ENCODE peak calls at places on chromosomes 3 and 15, in eight cellular contexts. D is iris pigment epithelial cell, C is HTR-8/SVneo, Q is DMS 273 treated with DMSO at 0.1 percent for 48 hours, S is endothelial cell of umbilical vein, N is GOT3, R is T-helper 2 cell, A is AG09309. Z is an unnamed sample.

GRCh38 chr3:50371133-50371670 is 11.9 kb upstream of the TMEM115 start:
- DNase-seq in D (no peak), C (no peak), Q (no peak), S (no peak), N (no peak), R (no peak), A (no peak), Z (no peak)

GRCh38 chr15:35327789-35328188 is 218.2 kb downstream of the DPH6 start:
- DNase-seq in D (no peak), C (no peak), Q (no peak), S (no peak), N (no peak), R (no peak), A (no peak), Z (no peak)

GRCh38 chr3:10554746-10555145 is 49.4 kb upstream of the ATP2B2 start:
- DNase-seq in D (no peak), C (no peak), Q (no peak), S (no peak), N (no peak), R (no peak), A (no peak), Z (no peak)

GRCh38 chr3:57956119-57956832 is 51.9 kb upstream of the FLNB start:
- DNase-seq in D (peak), C (no peak), Q (no peak), S (peak), N (no peak), R (no peak), A (peak), Z (no peak)

GRCh38 chr3:189961525-189962161 is 159.1 kb downstream of the P3H2 start:
- DNase-seq in D (peak), C (peak), Q (peak), S (peak), N (peak), R (peak), A (peak), Z (peak)

GRCh38 chr15:44535092-44535491 is 1.9 kb upstream of the EIF3J start:
- DNase-seq in D (no peak), C (no peak), Q (no peak), S (no peak), N (no peak), R (no peak), A (no peak), Z (no peak)

GRCh38 chr15:58738051-58738707 is 11.3 kb downstream of the ADAM10 start:
- DNase-seq in D (peak), C (no peak), Q (no peak), S (peak), N (no peak), R (no peak), A (no peak), Z (no peak)

GRCh38 chr3:51798561-51798960 is 19.5 kb upstream of the IQCF6 start:
- DNase-seq in D (no peak), C (no peak), Q (no peak), S (no peak), N (no peak), R (no peak), A (no peak), Z (no peak)

GRCh38 chr3:172279191-172279640 is 169.0 kb downstream of the GHSR start:
- DNase-seq in D (no peak), C (no peak), Q (no peak), S (no peak), N (no peak), R (no peak), A (no peak), Z (no peak)

GRCh38 chr3:50095352-50095998 is 6.8 kb downstream of the RBM5 start:
- DNase-seq in D (no peak), C (no peak), Q (no peak), S (no peak), N (no peak), R (no peak), A (no peak), Z (no peak)

GRCh38 chr15:26630857-26631256 is 142.0 kb downstream of the GABRB3 start:
- DNase-seq in D (no peak), C (no peak), Q (no peak), S (no peak), N (no peak), R (no peak), A (no peak), Z (no peak)

GRCh38 chr15:73631915-73632669 is 1.1 kb downstream of the NPTN start:
- DNase-seq in D (peak), C (peak), Q (no peak), S (peak), N (no peak), R (no peak), A (no peak), Z (no peak)

GRCh38 chr3:106943071-106943470 is 434.2 kb upstream of the CCDC54 start:
- DNase-seq in D (peak), C (no peak), Q (no peak), S (no peak), N (no peak), R (no peak), A (no peak), Z (no peak)

GRCh38 chr3:171165499-171165921 is 139.0 kb upstream of the SLC2A2 start:
- DNase-seq in D (no peak), C (no peak), Q (no peak), S (no peak), N (no peak), R (no peak), A (no peak), Z (no peak)

GRCh38 chr3:11641316-11641682 is 2.4 kb downstream of the VGLL4 start:
- DNase-seq in D (peak), C (no peak), Q (no peak), S (peak), N (no peak), R (no peak), A (no peak), Z (peak)

GRCh38 chr3:99577160-99577559 is 61.2 kb upstream of the COL8A1 start:
- DNase-seq in D (peak), C (no peak), Q (no peak), S (peak), N (no peak), R (no peak), A (no peak), Z (no peak)

GRCh38 chr15:49238342-49238741 is 68.3 kb downstream of the GALK2 start:
- DNase-seq in D (peak), C (no peak), Q (peak), S (no peak), N (no peak), R (no peak), A (peak), Z (peak)

GRCh38 chr3:12973827-12974226 is 99.4 kb downstream of the IQSEC1 start:
- DNase-seq in D (no peak), C (no peak), Q (no peak), S (no peak), N (no peak), R (no peak), A (no peak), Z (no peak)

GRCh38 chr3:193761969-193762368 is 169.0 kb downstream of the OPA1 start:
- DNase-seq in D (no peak), C (no peak), Q (no peak), S (peak), N (no peak), R (no peak), A (no peak), Z (no peak)

GRCh38 chr3:112555535-112556170 is 6.1 kb downstream of the ATG3 start:
- DNase-seq in D (no peak), C (no peak), Q (no peak), S (peak), N (no peak), R (no peak), A (no peak), Z (no peak)

GRCh38 chr15:22229971-22230815 is 149.9 kb downstream of the OR4M2 start:
- DNase-seq in D (no peak), C (no peak), Q (no peak), S (no peak), N (no peak), R (no peak), A (no peak), Z (no peak)

GRCh38 chr3:23961064-23961463 is 16.0 kb downstream of the NR1D2 start:
- DNase-seq in D (peak), C (no peak), Q (no peak), S (no peak), N (no peak), R (no peak), A (no peak), Z (no peak)

GRCh38 chr15:60044636-60045273 is 40.6 kb downstream of the FOXB1 start:
- DNase-seq in D (no peak), C (no peak), Q (no peak), S (no peak), N (no peak), R (no peak), A (no peak), Z (no peak)

GRCh38 chr3:58355174-58355573 is 22.5 kb downstream of the PXK start:
- DNase-seq in D (no peak), C (no peak), Q (no peak), S (no peak), N (no peak), R (no peak), A (no peak), Z (no peak)

GRCh38 chr3:40024526-40024925 is 215.1 kb downstream of the MYRIP start:
- DNase-seq in D (no peak), C (no peak), Q (no peak), S (no peak), N (no peak), R (no peak), A (no peak), Z (no peak)

GRCh38 chr3:36991923-36992805 is 767 bp downstream of the EPM2AIP1 start:
- DNase-seq in D (peak), C (no peak), Q (no peak), S (no peak), N (no peak), R (no peak), A (peak), Z (peak)

GRCh38 chr3:178562869-178563232 is 26.6 kb downstream of the KCNMB2 start:
- DNase-seq in D (peak), C (no peak), Q (no peak), S (peak), N (no peak), R (no peak), A (no peak), Z (peak)

GRCh38 chr3:149582395-149582794 is 75.4 kb downstream of the WWTR1 start:
- DNase-seq in D (no peak), C (no peak), Q (no peak), S (no peak), N (no peak), R (no peak), A (no peak), Z (no peak)

GRCh38 chr3:127836004-127836882 is 13.9 kb upstream of the MGLL start:
- DNase-seq in D (no peak), C (no peak), Q (no peak), S (no peak), N (no peak), R (no peak), A (no peak), Z (no peak)

GRCh38 chr15:60835974-60836373 is 357.0 kb upstream of the ICE2 start:
- DNase-seq in D (no peak), C (no peak), Q (no peak), S (no peak), N (no peak), R (no peak), A (peak), Z (no peak)

GRCh38 chr3:59451041-59451763 is 401.4 kb upstream of the CFAP20DC start:
- DNase-seq in D (no peak), C (no peak), Q (no peak), S (no peak), N (no peak), R (peak), A (no peak), Z (no peak)

GRCh38 chr15:82750831-82751181 is 41.1 kb upstream of the AP3B2 start:
- DNase-seq in D (peak), C (no peak), Q (no peak), S (no peak), N (no peak), R (no peak), A (no peak), Z (no peak)